ENCODE peak calls at places on chromosomes 2 and 18, in four cellular contexts. R is progenitor cell of endocrine pancreas, A is SK-MEL-5, Q is GM06990. F is an unnamed sample.

GRCh38 chr2:86500325-86500724 is 59.2 kb downstream of the KDM3A start:
- DNase-seq in R (no peak), A (no peak), Q (no peak), F (no peak)

GRCh38 chr2:238114851-238115660 is 14.9 kb downstream of the ESPNL start:
- DNase-seq in R (no peak), A (no peak), Q (no peak), F (no peak)

GRCh38 chr2:234881413-234882241 is 70.2 kb upstream of the SH3BP4 start:
- DNase-seq in R (peak), A (peak), Q (peak), F (peak)

GRCh38 chr2:70388813-70389212 is 86.9 kb upstream of the FAM136A start:
- DNase-seq in R (no peak), A (no peak), Q (no peak), F (no peak)

GRCh38 chr18:46073474-46074331 is 1.6 kb upstream of the PSTPIP2 start:
- DNase-seq in R (peak), A (peak), Q (no peak), F (peak)

GRCh38 chr2:238910751-238911351 is 63.0 kb downstream of the TWIST2 start:
- DNase-seq in R (no peak), A (no peak), Q (no peak), F (no peak)

GRCh38 chr2:215764441-215765048 is 248.8 kb downstream of the MREG start:
- DNase-seq in R (no peak), A (no peak), Q (no peak), F (no peak)

GRCh38 chr2:147636238-147636887 is 208.5 kb upstream of the ACVR2A start:
- DNase-seq in R (no peak), A (no peak), Q (no peak), F (no peak)

GRCh38 chr18:76376668-76377358 is 118.2 kb downstream of the ZNF516 start:
- DNase-seq in R (no peak), A (no peak), Q (no peak), F (no peak)

GRCh38 chr2:100840519-100840918 is 20.6 kb downstream of the NPAS2 start:
- DNase-seq in R (no peak), A (no peak), Q (no peak), F (no peak)

GRCh38 chr2:63035169-63035568 is 15.5 kb upstream of the OTX1 start:
- DNase-seq in R (no peak), A (no peak), Q (no peak), F (no peak)

GRCh38 chr2:38692636-38693318 is 26.9 kb downstream of the GALM start:
- DNase-seq in R (no peak), A (no peak), Q (no peak), F (no peak)

GRCh38 chr2:238434846-238435751 is 8.4 kb downstream of the ASB1 start:
- DNase-seq in R (no peak), A (no peak), Q (no peak), F (no peak)

GRCh38 chr2:150663143-150663542 is 175.7 kb upstream of the RND3 start:
- DNase-seq in R (no peak), A (no peak), Q (no peak), F (no peak)

GRCh38 chr2:38602136-38602731 is 494 bp downstream of the HNRNPLL start:
- DNase-seq in R (peak), A (no peak), Q (no peak), F (peak)

GRCh38 chr2:234851451-234851850 is 100.4 kb upstream of the SH3BP4 start:
- DNase-seq in R (no peak), A (no peak), Q (no peak), F (no peak)

GRCh38 chr2:229714736-229715541 is 584 bp upstream of the DNER start:
- DNase-seq in R (peak), A (peak), Q (peak), F (peak)

GRCh38 chr2:96798733-96799622 is 17.1 kb upstream of the CNNM3 start:
- DNase-seq in R (no peak), A (no peak), Q (no peak), F (no peak)

GRCh38 chr2:36780231-36780808 is 83.8 kb downstream of the VIT start:
- DNase-seq in R (no peak), A (peak), Q (no peak), F (peak)

GRCh38 chr2:221245045-221245444 is 327.1 kb downstream of the EPHA4 start:
- DNase-seq in R (no peak), A (no peak), Q (no peak), F (no peak)

GRCh38 chr2:37784071-37784758 is 112.8 kb upstream of the CDC42EP3 start:
- DNase-seq in R (no peak), A (no peak), Q (no peak), F (no peak)

GRCh38 chr2:157325786-157326185 is at the start of gene ERMN:
- DNase-seq in R (no peak), A (peak), Q (no peak), F (no peak)

GRCh38 chr2:12727085-12727484 is 10.3 kb downstream of the TRIB2 start:
- DNase-seq in R (no peak), A (no peak), Q (no peak), F (no peak)

GRCh38 chr18:22074343-22075070 is 94.9 kb upstream of the GATA6 start:
- DNase-seq in R (no peak), A (no peak), Q (no peak), F (no peak)

GRCh38 chr2:226691265-226691664 is 108.4 kb downstream of the IRS1 start:
- DNase-seq in R (no peak), A (no peak), Q (no peak), F (no peak)

GRCh38 chr18:13455960-13456471 is 237.5 kb downstream of the LDLRAD4 start:
- DNase-seq in R (no peak), A (no peak), Q (peak), F (peak)

GRCh38 chr2:120465989-120466703 is 120.2 kb downstream of the INHBB start:
- DNase-seq in R (peak), A (no peak), Q (no peak), F (no peak)

GRCh38 chr2:100900156-100900795 is 80.3 kb downstream of the NPAS2 start:
- DNase-seq in R (no peak), A (no peak), Q (no peak), F (no peak)

GRCh38 chr18:60020107-60020925 is 120.5 kb downstream of the PMAIP1 start:
- DNase-seq in R (no peak), A (no peak), Q (no peak), F (no peak)